ENCODE peak calls at places on chromosomes 13 and 19, in eight cellular contexts. R is caudate nucleus, X is astrocyte, H is AG04450, V is fibroblast of lung, O is breast epithelium, L is esophagus squamous epithelium, Z is lower lobe of right lung. F is an unnamed sample.

GRCh38 chr13:53490732-53491131 is 462.1 kb downstream of the OLFM4 start:
- DNase-seq in R (no peak), Z (no peak), X (no peak), V (no peak), H (no peak), O (no peak), L (no peak), F (no peak)

GRCh38 chr19:56084835-56085536 is 36.1 kb downstream of the ZNF787 start:
- DNase-seq in V (no peak), Z (no peak), H (no peak), L (no peak), R (no peak), O (no peak), X (no peak), F (no peak)

GRCh38 chr13:39631307-39631706 is 24.2 kb upstream of the COG6 start:
- DNase-seq in R (no peak), Z (no peak), H (no peak), L (no peak), V (no peak), X (no peak), O (no peak), F (no peak)

GRCh38 chr13:79385694-79386093 is 20.4 kb downstream of the RBM26 start:
- DNase-seq in L (no peak), Z (no peak), V (peak; percentile 37), O (no peak), R (no peak), X (no peak), H (no peak), F (no peak)

GRCh38 chr13:24605923-24606372 is 74.3 kb upstream of the ATP12A start:
- DNase-seq in H (no peak), V (peak; percentile 24), L (no peak), X (no peak), Z (no peak), O (no peak), R (no peak), F (no peak)

GRCh38 chr19:35459414-35460082 is 11.5 kb downstream of the FFAR2 start:
- DNase-seq in H (no peak), R (no peak), V (no peak), O (no peak), Z (peak; percentile 56), L (no peak), X (no peak), F (no peak)

GRCh38 chr13:110307697-110308376 is 753 bp downstream of the COL4A2 start:
- DNase-seq in X (peak; percentile 56), H (no peak), V (peak; percentile 64), R (no peak), Z (no peak), L (no peak), O (no peak), F (no peak)

GRCh38 chr13:52749446-52749845 is 9.8 kb upstream of the CNMD start:
- DNase-seq in O (no peak), R (no peak), X (no peak), H (no peak), L (no peak), Z (no peak), V (no peak), F (no peak)

GRCh38 chr19:35663981-35664380 is 2.3 kb upstream of the UPK1A start:
- DNase-seq in L (no peak), X (no peak), O (no peak), Z (no peak), V (no peak), R (no peak), H (no peak), F (no peak)

GRCh38 chr13:79799049-79799448 is 318.1 kb downstream of the NDFIP2 start:
- DNase-seq in L (no peak), V (no peak), H (no peak), X (no peak), R (no peak), Z (no peak), O (no peak), F (no peak)

GRCh38 chr13:33111414-33112110 is 95.3 kb downstream of the KL start:
- DNase-seq in Z (no peak), H (no peak), X (peak; percentile 55), V (peak; percentile 69), R (no peak), L (no peak), O (no peak), F (no peak)

GRCh38 chr19:46601318-46602224 is at the start of gene CALM3:
- DNase-seq in L (no peak), R (no peak), Z (no peak), O (no peak), V (no peak), X (no peak), H (no peak), F (no peak)

GRCh38 chr19:46603752-46604241 is 2.7 kb downstream of the CALM3 start:
- DNase-seq in V (no peak), X (no peak), L (no peak), Z (peak; percentile 32), R (no peak), O (no peak), H (no peak), F (peak; percentile 84)

GRCh38 chr19:46600393-46601317 is 475 bp upstream of the CALM3 start:
- DNase-seq in H (peak; percentile 97), O (peak; percentile 98), L (peak; percentile 89), X (peak; percentile 93), Z (peak; percentile 96), R (peak; percentile 92), V (peak; percentile 97), F (no peak)

GRCh38 chr19:46603195-46603637 is 2.1 kb downstream of the CALM3 start:
- DNase-seq in Z (peak; percentile 39), L (no peak), X (no peak), O (no peak), R (no peak), H (no peak), V (no peak), F (no peak)

DNA sequence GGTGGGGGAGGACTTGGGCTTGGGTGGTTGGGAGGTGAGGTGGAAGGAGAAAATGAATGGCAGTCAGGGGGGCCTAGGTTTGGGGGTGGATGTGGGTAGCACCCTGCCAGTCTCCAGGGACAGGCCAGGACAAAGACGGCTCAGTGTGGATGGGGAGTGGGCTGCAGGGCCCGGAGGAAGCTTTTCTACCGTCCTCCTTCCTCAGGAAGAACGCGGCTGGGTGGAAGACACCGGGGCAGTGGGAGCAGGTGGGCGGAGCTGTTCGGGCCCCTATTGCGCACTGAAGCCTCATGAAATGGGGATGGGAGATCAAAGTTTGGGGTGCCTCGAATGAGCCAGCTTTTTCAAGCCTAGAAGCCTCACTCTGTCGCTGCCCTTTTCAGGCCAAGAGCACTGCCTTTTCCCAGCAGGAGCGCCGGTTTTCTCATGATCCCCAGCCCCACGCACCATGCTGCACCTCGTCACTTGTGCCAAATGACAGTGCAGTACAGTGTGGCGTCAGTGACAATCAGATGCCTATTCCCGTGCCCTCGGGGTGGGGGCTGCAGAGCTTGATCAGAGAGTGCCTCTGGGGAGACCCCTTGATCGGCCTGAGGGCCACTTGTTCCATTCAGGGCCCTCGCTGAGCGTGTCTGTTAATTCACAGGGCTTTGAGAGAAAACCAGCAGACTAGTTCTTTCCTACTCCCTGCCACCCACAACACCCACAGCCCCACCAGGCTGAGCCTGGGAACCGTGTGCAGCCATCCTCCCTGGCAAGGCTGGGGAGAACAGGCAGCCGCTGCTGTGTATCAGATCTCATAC is 1.5 kb downstream of the CALM3 start:
- DNase-seq in Z (no peak), X (no peak), V (no peak), O (no peak), R (no peak), L (no peak), H (no peak), F (peak; percentile 86)
- H3K27ac ChIP-seq in Z (peak overlapping the region; percentile 99), X (no peak overlapping the region), V (peak overlapping the region; percentile 90), O (peak overlapping the region; percentile 43), R (peak overlapping the region; percentile 100), L (peak overlapping the region; percentile 99), H (peak overlapping the region; percentile 31), F (peak overlapping the region; percentile 97)

GRCh38 chr19:3448616-3449334 is 31.6 kb downstream of the SMIM24 start:
- DNase-seq in Z (no peak), V (no peak), L (no peak), H (no peak), O (no peak), R (no peak), X (no peak), F (no peak)

GRCh38 chr19:3453840-3454239 is 26.5 kb downstream of the SMIM24 start:
- DNase-seq in H (no peak), V (no peak), Z (no peak), R (no peak), X (no peak), L (no peak), O (no peak), F (no peak)

GRCh38 chr19:3451451-3451866 is 28.9 kb downstream of the SMIM24 start:
- DNase-seq in H (no peak), X (no peak), O (no peak), L (no peak), V (no peak), Z (no peak), R (no peak), F (no peak)

GRCh38 chr19:3452456-3453068 is 27.8 kb downstream of the SMIM24 start:
- DNase-seq in V (no peak), O (no peak), X (no peak), L (no peak), R (no peak), Z (no peak), H (no peak), F (no peak)

DNA sequence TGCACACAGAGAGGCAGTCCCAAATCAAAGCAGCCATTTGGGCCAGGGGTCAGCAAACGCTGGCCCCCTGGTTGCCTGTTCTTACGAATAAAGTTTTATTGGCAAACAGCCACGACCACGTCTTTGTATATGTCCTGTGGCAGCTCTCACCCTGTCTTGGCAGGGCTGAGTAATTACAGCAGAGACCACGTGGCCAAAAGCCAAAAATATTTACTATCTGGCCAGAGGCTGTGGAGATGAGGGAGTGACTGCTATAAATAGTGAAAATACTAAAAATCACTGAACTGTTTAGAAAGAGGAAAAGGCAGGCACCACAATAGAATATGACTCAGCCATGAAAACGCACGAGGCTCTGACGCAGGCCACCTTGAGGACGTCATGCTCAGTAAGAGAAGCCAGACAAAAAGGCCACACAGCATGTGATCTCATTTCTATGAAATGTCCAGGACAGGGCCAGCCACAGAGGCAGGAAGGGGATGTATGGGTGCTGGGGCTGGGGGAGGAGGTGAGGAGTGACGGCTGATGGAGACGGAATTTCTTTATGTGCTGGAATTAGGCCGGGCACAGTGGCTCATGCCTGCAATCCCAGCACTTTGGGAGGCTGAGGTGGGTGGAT is 29.4 kb downstream of the SMIM24 start:
- DNase-seq in X (peak; percentile 100), R (no peak), Z (peak; percentile 70), V (peak; percentile 100), L (no peak), H (peak; percentile 99), O (no peak), F (no peak)
- H3K27ac ChIP-seq in X (peak overlapping the region; percentile 93), R (no peak overlapping the region), Z (peak overlapping the region; percentile 58), V (peak overlapping the region; percentile 94), L (peak overlapping the region; percentile 91), H (peak overlapping the region; percentile 98), O (peak overlapping the region; percentile 56), F (peak overlapping the region; percentile 83)

DNA sequence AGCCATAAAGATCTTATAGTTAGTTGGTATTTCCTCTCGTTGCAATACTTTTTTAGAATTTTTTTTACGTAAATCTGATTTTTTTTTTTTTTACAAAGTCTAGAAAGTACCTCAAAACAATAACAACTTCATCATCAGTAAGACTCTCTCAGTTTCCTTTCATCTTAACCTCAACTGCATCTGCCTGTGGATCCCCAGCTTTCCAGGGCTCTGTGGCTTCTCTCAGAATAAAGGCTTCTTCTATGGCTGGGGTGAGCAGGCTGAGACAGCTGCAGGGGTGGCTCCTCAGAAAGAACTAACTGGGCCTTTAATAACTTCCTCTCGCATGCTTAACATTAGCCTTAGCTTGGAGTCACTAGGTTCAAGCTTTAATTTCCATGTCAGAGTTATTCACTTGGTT is 4.2 kb downstream of the ZNF506 start:
- DNase-seq in H (no peak), O (no peak), R (no peak), L (no peak), V (no peak), X (no peak), Z (no peak), F (no peak)
- H3K27ac ChIP-seq in H (no peak overlapping the region), O (no peak overlapping the region), R (peak overlapping the region; percentile 62), L (no peak overlapping the region), V (no peak overlapping the region), X (no peak overlapping the region), Z (no peak overlapping the region), F (no peak overlapping the region)

GRCh38 chr13:48252176-48252575 is 19.2 kb downstream of the ITM2B start:
- DNase-seq in L (no peak), X (no peak), Z (no peak), R (no peak), V (no peak), O (no peak), H (no peak), F (no peak)
- H3K27ac ChIP-seq in L (peak overlapping the region; percentile 67), X (no peak overlapping the region), Z (peak overlapping the region; percentile 37), R (no peak overlapping the region), V (peak overlapping the region; percentile 60), O (no peak overlapping the region), H (peak overlapping the region; percentile 59), F (no peak overlapping the region)